ENCODE peak calls at places on chromosome 19, in ten cellular contexts. T, Z, Q, R, H, S, M, J, O and K are unnamed samples.

GRCh38 chr19:31560771-31561080 is 211.5 kb upstream of the TSHZ3 start:
- DNase-seq in T (no peak), Z (no peak), Q (no peak), R (no peak), H (no peak), S (no peak), M (no peak), J (no peak), O (no peak), K (no peak)

GRCh38 chr19:17244618-17245534 is 843 bp downstream of the NR2F6 start:
- DNase-seq in T (peak), Z (no peak), Q (no peak), R (no peak), H (no peak), S (no peak), M (peak), J (peak), O (no peak), K (no peak)

GRCh38 chr19:18543814-18544475 is 572 bp upstream of the FKBP8 start:
- DNase-seq in T (peak), Z (peak), Q (no peak), R (no peak), H (peak), S (peak), M (peak), J (peak), O (peak), K (no peak)

GRCh38 chr19:14375582-14376291 is 5.5 kb upstream of the ADGRE5 start:
- DNase-seq in T (peak), Z (peak), Q (no peak), R (no peak), H (no peak), S (no peak), M (no peak), J (no peak), O (no peak), K (no peak)

GRCh38 chr19:17579523-17580244 is 24.2 kb downstream of the COLGALT1 start:
- DNase-seq in T (no peak), Z (peak), Q (no peak), R (no peak), H (no peak), S (peak), M (peak), J (peak), O (peak), K (no peak)

GRCh38 chr19:32223595-32224370 is 121.6 kb upstream of the ZNF507 start:
- DNase-seq in T (no peak), Z (no peak), Q (no peak), R (no peak), H (no peak), S (no peak), M (no peak), J (no peak), O (no peak), K (peak)

GRCh38 chr19:5491565-5491964 is 36.3 kb downstream of the ZNRF4 start:
- DNase-seq in T (no peak), Z (no peak), Q (no peak), R (no peak), H (no peak), S (no peak), M (no peak), J (no peak), O (no peak), K (no peak)

GRCh38 chr19:13401388-13401787 is 104.9 kb downstream of the CACNA1A start:
- DNase-seq in T (no peak), Z (peak), Q (no peak), R (no peak), H (no peak), S (peak), M (no peak), J (no peak), O (peak), K (no peak)

GRCh38 chr19:16285769-16286564 is 38.7 kb upstream of the KLF2 start:
- DNase-seq in T (no peak), Z (no peak), Q (peak), R (no peak), H (no peak), S (no peak), M (no peak), J (no peak), O (no peak), K (no peak)

GRCh38 chr19:34707661-34708060 is 26.4 kb upstream of the ZNF181 start:
- DNase-seq in T (no peak), Z (no peak), Q (no peak), R (no peak), H (no peak), S (no peak), M (no peak), J (no peak), O (no peak), K (no peak)

GRCh38 chr19:50906217-50906616 is 5.0 kb downstream of the KLK4 start:
- DNase-seq in T (no peak), Z (no peak), Q (no peak), R (no peak), H (peak), S (no peak), M (no peak), J (no peak), O (no peak), K (no peak)

GRCh38 chr19:7187605-7188339 is 106.4 kb downstream of the INSR start:
- DNase-seq in T (no peak), Z (no peak), Q (no peak), R (no peak), H (no peak), S (no peak), M (no peak), J (no peak), O (no peak), K (no peak)

GRCh38 chr19:20423381-20424207 is 142.0 kb downstream of the ZNF737 start:
- DNase-seq in T (peak), Z (peak), Q (no peak), R (no peak), H (no peak), S (no peak), M (peak), J (peak), O (peak), K (no peak)

GRCh38 chr19:4557971-4558941 is 1.2 kb downstream of the SEMA6B start:
- DNase-seq in T (no peak), Z (no peak), Q (no peak), R (no peak), H (peak), S (no peak), M (peak), J (peak), O (no peak), K (no peak)

GRCh38 chr19:14826006-14826405 is 9.0 kb downstream of the OR7A5 start:
- DNase-seq in T (no peak), Z (no peak), Q (no peak), R (no peak), H (no peak), S (peak), M (no peak), J (no peak), O (no peak), K (no peak)

GRCh38 chr19:48654299-48655059 is 8.5 kb upstream of the CA11 start:
- DNase-seq in T (no peak), Z (peak), Q (no peak), R (no peak), H (no peak), S (no peak), M (no peak), J (no peak), O (no peak), K (no peak)

GRCh38 chr19:11361037-11361770 is 6.0 kb downstream of the PLPPR2 start:
- DNase-seq in T (peak), Z (no peak), Q (no peak), R (no peak), H (no peak), S (no peak), M (peak), J (peak), O (no peak), K (no peak)

GRCh38 chr19:7637374-7638256 is 705 bp downstream of the STXBP2 start:
- DNase-seq in T (peak), Z (peak), Q (no peak), R (no peak), H (no peak), S (peak), M (peak), J (peak), O (no peak), K (no peak)

GRCh38 chr19:52945652-52946321 is 16.9 kb downstream of the ZNF816 start:
- DNase-seq in T (no peak), Z (no peak), Q (no peak), R (no peak), H (no peak), S (no peak), M (no peak), J (no peak), O (no peak), K (no peak)

GRCh38 chr19:19470579-19470978 is 44.8 kb downstream of the TSSK6 start:
- DNase-seq in T (no peak), Z (no peak), Q (no peak), R (no peak), H (no peak), S (no peak), M (no peak), J (no peak), O (no peak), K (no peak)

GRCh38 chr19:10113592-10113963 is 2.1 kb downstream of the P2RY11 start:
- DNase-seq in T (no peak), Z (no peak), Q (no peak), R (no peak), H (no peak), S (no peak), M (peak), J (no peak), O (no peak), K (no peak)

GRCh38 chr19:16327911-16328823 is 3.5 kb downstream of the KLF2 start:
- DNase-seq in T (peak), Z (peak), Q (no peak), R (no peak), H (no peak), S (peak), M (peak), J (peak), O (no peak), K (no peak)

GRCh38 chr19:18649371-18650047 is 12.7 kb downstream of the KLHL26 start:
- DNase-seq in T (no peak), Z (peak), Q (peak), R (no peak), H (no peak), S (peak), M (peak), J (peak), O (peak), K (peak)

GRCh38 chr19:10891360-10892108 is 20.2 kb downstream of the CARM1 start:
- DNase-seq in T (no peak), Z (no peak), Q (no peak), R (no peak), H (no peak), S (peak), M (no peak), J (no peak), O (no peak), K (no peak)

GRCh38 chr19:7540761-7541480 is 5.4 kb downstream of the PNPLA6 start:
- DNase-seq in T (no peak), Z (no peak), Q (no peak), R (no peak), H (no peak), S (peak), M (peak), J (peak), O (no peak), K (peak)

GRCh38 chr19:31315621-31316011 is 33.6 kb downstream of the TSHZ3 start:
- DNase-seq in T (no peak), Z (no peak), Q (no peak), R (no peak), H (no peak), S (no peak), M (no peak), J (no peak), O (no peak), K (no peak)

GRCh38 chr19:18257503-18258470 is 16.5 kb downstream of the IQCN start:
- DNase-seq in T (no peak), Z (no peak), Q (no peak), R (no peak), H (no peak), S (no peak), M (no peak), J (peak), O (no peak), K (no peak)

GRCh38 chr19:48878219-48879024 is 6.2 kb downstream of the PPP1R15A start:
- DNase-seq in T (no peak), Z (peak), Q (no peak), R (no peak), H (no peak), S (no peak), M (no peak), J (no peak), O (peak), K (no peak)

GRCh38 chr19:43409415-43409814 is 5.3 kb upstream of the TEX101 start:
- DNase-seq in T (no peak), Z (no peak), Q (no peak), R (no peak), H (no peak), S (no peak), M (no peak), J (no peak), O (no peak), K (no peak)

GRCh38 chr19:3618144-3618810 is 8.3 kb downstream of the CACTIN start:
- DNase-seq in T (peak), Z (peak), Q (no peak), R (no peak), H (peak), S (peak), M (peak), J (peak), O (no peak), K (no peak)

GRCh38 chr19:14516746-14517438 is 1.3 kb downstream of the DNAJB1 start:
- DNase-seq in T (peak), Z (no peak), Q (no peak), R (no peak), H (no peak), S (no peak), M (no peak), J (no peak), O (no peak), K (no peak)

GRCh38 chr19:36916991-36917390 is 859 bp downstream of the ZNF568 start:
- DNase-seq in T (no peak), Z (peak), Q (no peak), R (no peak), H (no peak), S (no peak), M (no peak), J (no peak), O (peak), K (no peak)

GRCh38 chr19:10751109-10751972 is 33.5 kb downstream of the DNM2 start:
- DNase-seq in T (no peak), Z (no peak), Q (no peak), R (no peak), H (no peak), S (peak), M (peak), J (no peak), O (no peak), K (no peak)

GRCh38 chr19:51301266-51301665 is 10.2 kb upstream of the IGLON5 start:
- DNase-seq in T (no peak), Z (no peak), Q (no peak), R (no peak), H (no peak), S (no peak), M (no peak), J (no peak), O (no peak), K (no peak)

GRCh38 chr19:50705422-50706019 is 14.1 kb downstream of the SHANK1 start:
- DNase-seq in T (no peak), Z (peak), Q (no peak), R (no peak), H (no peak), S (peak), M (no peak), J (no peak), O (peak), K (no peak)

GRCh38 chr19:58440556-58440955 is 603 bp upstream of the ZNF132 start:
- DNase-seq in T (no peak), Z (no peak), Q (no peak), R (no peak), H (no peak), S (no peak), M (no peak), J (no peak), O (no peak), K (no peak)

DNA sequence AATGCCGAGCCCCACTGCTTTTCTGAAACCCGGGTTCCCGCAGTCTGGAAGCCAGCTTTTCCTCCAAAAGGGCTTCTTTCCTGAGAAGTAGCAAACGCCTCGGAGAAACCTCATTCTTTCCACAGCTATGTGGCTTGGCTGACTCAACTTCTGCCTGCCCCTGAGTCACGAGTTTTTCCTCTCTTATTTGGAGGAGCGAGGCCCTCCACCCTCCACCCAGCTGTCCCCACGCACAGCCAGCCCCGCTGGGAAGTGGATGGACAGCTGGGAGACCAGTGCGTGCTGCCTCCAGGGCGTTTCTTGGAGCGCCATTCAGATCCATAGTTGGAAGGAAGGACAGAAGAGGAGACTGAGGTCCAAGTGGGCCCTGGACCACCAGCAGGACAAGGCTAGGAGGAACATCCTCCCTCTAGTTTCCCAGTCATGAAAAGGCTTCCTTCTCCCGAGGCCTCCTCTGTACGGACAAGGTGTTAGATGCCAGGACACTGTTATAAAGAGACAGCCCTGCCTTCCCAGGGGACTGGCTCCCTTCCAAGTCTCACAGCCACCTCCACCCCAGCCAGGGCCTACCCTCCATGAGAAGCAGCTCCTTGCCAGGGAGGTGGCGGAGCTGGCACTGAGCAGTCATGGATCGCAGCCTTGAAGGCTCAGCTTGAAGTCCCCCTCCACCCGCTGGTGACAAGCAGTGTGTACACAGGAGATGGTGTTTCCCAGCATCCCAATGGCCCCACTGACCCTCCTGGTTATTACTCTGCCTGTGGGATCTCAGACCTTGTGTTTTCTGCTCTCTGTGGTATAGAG is 2.5 kb upstream of the PLEKHF1 start:
- DNase-seq in T (no peak), Z (peak), Q (peak), R (peak), H (no peak), S (peak), M (peak), J (peak), O (peak), K (peak)
- TF ChIP-seq CTCF in T (no peak), Z (no peak), Q (no peak), R (no peak), H (no peak), S (no peak), M (no peak), J (no peak), O (no peak), K (no peak)

GRCh38 chr19:46076031-46076880 is 35.5 kb upstream of the IGFL4 start:
- DNase-seq in T (no peak), Z (no peak), Q (no peak), R (no peak), H (no peak), S (no peak), M (no peak), J (no peak), O (no peak), K (no peak)
- TF ChIP-seq CTCF in T (no peak), Z (no peak), Q (peak), R (no peak), H (no peak), S (no peak), M (no peak), J (no peak), O (peak), K (no peak)

GRCh38 chr19:56547535-56547934 is 8.8 kb downstream of the ZFP28 start:
- DNase-seq in T (no peak), Z (no peak), Q (no peak), R (no peak), H (no peak), S (no peak), M (no peak), J (no peak), O (no peak), K (no peak)
- TF ChIP-seq CTCF in T (no peak), Z (no peak), Q (no peak), R (no peak), H (no peak), S (no peak), M (no peak), J (no peak), O (peak), K (no peak)

DNA sequence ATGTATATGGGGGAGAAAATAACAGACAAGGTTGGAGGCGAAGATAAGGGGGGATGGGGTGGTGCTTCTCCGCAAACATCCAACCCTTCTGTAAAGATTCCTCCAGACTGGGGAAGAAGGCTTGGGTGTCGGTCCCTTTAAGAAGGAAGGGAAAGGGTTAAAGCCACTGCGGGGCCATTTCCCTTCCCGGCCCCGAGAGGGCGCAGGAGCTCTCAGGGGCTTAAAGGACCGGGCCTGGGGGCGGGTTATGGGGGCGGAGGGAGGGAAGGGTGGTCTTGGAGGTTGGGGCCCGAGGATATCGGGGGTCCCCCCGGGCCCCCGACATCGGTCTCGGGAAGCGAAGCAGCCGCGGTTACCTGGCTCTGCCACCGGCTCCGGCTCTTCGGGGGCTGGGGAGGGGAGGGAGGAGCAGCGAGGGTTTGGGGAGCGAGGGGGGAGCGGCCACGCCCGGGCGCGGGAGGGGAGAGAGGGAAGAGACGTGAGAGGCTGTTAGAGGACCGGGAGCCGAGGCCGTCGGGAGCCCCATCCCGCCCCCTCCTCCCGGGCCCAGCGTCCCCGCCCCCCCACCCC is 2.8 kb downstream of the TNNT1 start:
- DNase-seq in T (no peak), Z (no peak), Q (no peak), R (no peak), H (no peak), S (peak), M (no peak), J (no peak), O (no peak), K (no peak)
- TF ChIP-seq CTCF in T (peak), Z (peak), Q (peak), R (peak), H (no peak), S (peak), M (peak), J (no peak), O (peak), K (peak)

GRCh38 chr19:42028304-42029216 is 34.5 kb upstream of the ATP1A3 start:
- DNase-seq in T (no peak), Z (no peak), Q (no peak), R (no peak), H (no peak), S (no peak), M (no peak), J (no peak), O (no peak), K (no peak)
- TF ChIP-seq CTCF in T (no peak), Z (peak), Q (peak), R (peak), H (no peak), S (peak), M (peak), J (no peak), O (peak), K (peak)

GRCh38 chr19:991932-992669 is 8.0 kb downstream of the WDR18 start:
- DNase-seq in T (no peak), Z (no peak), Q (no peak), R (no peak), H (no peak), S (no peak), M (no peak), J (peak), O (no peak), K (no peak)
- TF ChIP-seq CTCF in T (no peak), Z (no peak), Q (no peak), R (no peak), H (no peak), S (no peak), M (no peak), J (no peak), O (no peak), K (no peak)